ENCODE peak calls at places on chromosome 10, in five cellular contexts. B, Y, F, D and Q are unnamed samples.

GRCh38 chr10:88232029-88232895 is 350.9 kb downstream of the RNLS start:
- DNase-seq in F (no peak), Y (no peak), B (peak), D (no peak), Q (peak)

GRCh38 chr10:93073539-93074136 is at the start of gene CYP26A1:
- DNase-seq in B (no peak), F (peak), D (no peak), Y (no peak), Q (no peak)

GRCh38 chr10:97003151-97003803 is 171.2 kb downstream of the LCOR start:
- DNase-seq in Y (no peak), F (no peak), D (no peak), B (no peak), Q (no peak)

GRCh38 chr10:12181065-12181775 is 14.5 kb downstream of the NUDT5 start:
- DNase-seq in D (no peak), B (no peak), Y (peak), F (no peak), Q (peak)

GRCh38 chr10:130707389-130707979 is 571.3 kb downstream of the GLRX3 start:
- DNase-seq in D (no peak), Y (no peak), B (no peak), F (no peak), Q (no peak)

GRCh38 chr10:95069286-95069685 is at the start of gene CYP2C8:
- DNase-seq in D (no peak), F (no peak), Y (no peak), B (no peak), Q (no peak)

GRCh38 chr10:88965016-88965415 is 12.4 kb upstream of the ACTA2 start:
- DNase-seq in D (peak), Y (no peak), B (no peak), F (no peak), Q (no peak)

GRCh38 chr10:32795598-32796183 is 162.3 kb downstream of the ITGB1 start:
- DNase-seq in Y (no peak), D (peak), F (no peak), B (no peak), Q (no peak)

GRCh38 chr10:30436200-30436599 is 2.2 kb downstream of the MAP3K8 start:
- DNase-seq in Y (no peak), D (peak), F (no peak), B (no peak), Q (peak)

GRCh38 chr10:10830316-10831061 is 187.2 kb upstream of the CELF2 start:
- DNase-seq in Y (no peak), D (peak), F (no peak), B (no peak), Q (no peak)

GRCh38 chr10:17122052-17122451 is 7.6 kb downstream of the CUBN start:
- DNase-seq in Y (no peak), D (no peak), B (no peak), F (no peak), Q (no peak)

GRCh38 chr10:71605263-71605962 is 114.2 kb downstream of the C10orf105 start:
- DNase-seq in B (no peak), D (no peak), Y (no peak), F (no peak), Q (no peak)

GRCh38 chr10:89241491-89242339 is 9.9 kb downstream of the LIPA start:
- DNase-seq in D (peak), Y (no peak), B (no peak), F (no peak), Q (no peak)

GRCh38 chr10:96287392-96288105 is 16.2 kb upstream of the BLNK start:
- DNase-seq in F (no peak), D (no peak), B (no peak), Y (no peak), Q (peak)

GRCh38 chr10:70786799-70787415 is 1.7 kb upstream of the TBATA start:
- DNase-seq in B (no peak), Y (no peak), F (no peak), D (peak), Q (no peak)

GRCh38 chr10:44513592-44513991 is 128.7 kb upstream of the CXCL12 start:
- DNase-seq in F (no peak), B (no peak), Y (no peak), D (peak), Q (no peak)

GRCh38 chr10:28970231-28970630 is 292.9 kb downstream of the BAMBI start:
- DNase-seq in D (peak), F (no peak), B (no peak), Y (no peak), Q (no peak)

GRCh38 chr10:63722537-63722936 is 201.3 kb downstream of the REEP3 start:
- DNase-seq in Y (no peak), D (peak), B (no peak), F (no peak), Q (no peak)

GRCh38 chr10:65320256-65321026 is 1605.4 kb upstream of the LRRTM3 start:
- DNase-seq in D (no peak), B (no peak), Y (no peak), F (no peak), Q (no peak)

GRCh38 chr10:71218833-71219120 is 6.4 kb downstream of the UNC5B start:
- DNase-seq in Y (no peak), B (no peak), D (no peak), F (no peak), Q (no peak)

GRCh38 chr10:60417898-60418297 is 28.2 kb upstream of the ANK3 start:
- DNase-seq in D (peak), F (no peak), Y (no peak), B (no peak), Q (no peak)

GRCh38 chr10:102627446-102628293 is 16.6 kb upstream of the TRIM8 start:
- DNase-seq in Y (no peak), B (peak), F (peak), D (peak), Q (no peak)

GRCh38 chr10:99920901-99921300 is 88.8 kb downstream of the DNMBP start:
- DNase-seq in D (peak), B (no peak), F (no peak), Y (no peak), Q (no peak)

GRCh38 chr10:43113201-43113893 is 24.9 kb upstream of the CSGALNACT2 start:
- DNase-seq in B (no peak), D (no peak), F (no peak), Y (no peak), Q (no peak)

GRCh38 chr10:114879541-114880158 is 58.1 kb downstream of the FHIP2A start:
- DNase-seq in Y (no peak), D (peak), B (peak), F (no peak), Q (no peak)

GRCh38 chr10:86632009-86632800 is 22.1 kb upstream of the OPN4 start:
- DNase-seq in F (no peak), B (peak), D (no peak), Y (no peak), Q (peak)

GRCh38 chr10:62582804-62583208 is 208.6 kb downstream of the ZNF365 start:
- DNase-seq in F (no peak), B (peak), D (peak), Y (no peak), Q (peak)

GRCh38 chr10:131621784-131622624 is 278.8 kb upstream of the PPP2R2D start:
- DNase-seq in Y (no peak), B (no peak), F (no peak), D (no peak), Q (peak)

GRCh38 chr10:71604324-71605018 is 115.1 kb downstream of the C10orf105 start:
- DNase-seq in B (no peak), Y (no peak), F (no peak), D (no peak), Q (peak)

GRCh38 chr10:24681476-24682088 is 42.1 kb downstream of the ARHGAP21 start:
- DNase-seq in Y (no peak), F (no peak), D (no peak), B (no peak), Q (no peak)

GRCh38 chr10:48494611-48495010 is 110.3 kb downstream of the ARHGAP22 start:
- DNase-seq in F (no peak), B (no peak), D (no peak), Y (no peak), Q (peak)

GRCh38 chr10:61779950-61780659 is 117.4 kb downstream of the CABCOCO1 start:
- DNase-seq in Y (no peak), F (no peak), B (peak), D (peak), Q (no peak)

GRCh38 chr10:49001402-49001801 is 61.8 kb upstream of the LRRC18 start:
- DNase-seq in D (no peak), B (no peak), Y (no peak), F (no peak), Q (no peak)

GRCh38 chr10:93995182-93995581 is 1.5 kb downstream of the PLCE1 start:
- DNase-seq in F (no peak), B (no peak), D (no peak), Y (no peak), Q (no peak)

GRCh38 chr10:100985336-100985735 is 2.0 kb downstream of the MRPL43 start:
- DNase-seq in D (no peak), F (no peak), B (no peak), Y (no peak), Q (no peak)

GRCh38 chr10:100988166-100988565 is 823 bp downstream of the TWNK start:
- DNase-seq in Y (no peak), B (no peak), D (no peak), F (no peak), Q (no peak)

GRCh38 chr10:100986623-100986951 is 710 bp downstream of the MRPL43 start:
- DNase-seq in B (no peak), Y (no peak), F (no peak), D (no peak), Q (no peak)

GRCh38 chr10:100987685-100988049 is 324 bp downstream of the TWNK start:
- DNase-seq in Y (no peak), B (no peak), F (no peak), D (no peak), Q (no peak)

DNA sequence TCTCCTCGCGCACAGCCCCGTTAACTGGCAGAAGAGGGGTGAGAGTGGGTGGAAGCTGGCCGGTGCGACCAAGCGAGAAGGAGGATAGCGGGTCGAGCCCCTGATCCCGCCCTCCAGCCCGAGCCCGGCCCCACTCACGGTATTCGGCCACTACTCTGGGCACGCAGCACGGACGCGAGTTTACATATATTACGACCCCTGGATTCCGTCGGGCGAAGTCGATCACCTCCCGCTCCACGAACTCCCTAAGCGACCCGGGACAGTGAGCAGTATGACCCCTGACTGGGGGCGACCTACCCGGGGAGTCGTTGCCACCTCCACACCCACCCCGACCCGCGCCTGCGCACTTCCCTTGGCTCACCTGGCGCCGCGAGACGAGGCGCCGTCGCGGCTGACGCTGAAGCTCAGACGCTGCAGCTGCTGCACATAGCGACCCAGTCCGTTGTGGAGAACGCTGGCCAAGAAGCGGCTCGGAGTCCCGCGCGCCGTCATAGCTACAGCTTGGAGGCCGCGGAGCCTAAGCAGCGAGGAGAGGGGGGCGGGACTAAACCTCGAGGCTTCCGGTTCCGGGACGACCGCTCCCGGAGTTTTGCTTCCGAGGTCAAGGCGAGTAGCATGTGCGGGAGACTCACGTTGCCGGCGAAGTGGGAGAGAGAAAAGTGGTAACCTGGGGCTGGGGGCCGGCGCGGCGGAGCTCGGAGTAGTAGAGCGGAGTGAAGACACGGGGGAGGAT is at the start of the genes MRPL43 and TWNK:
- DNase-seq in F (peak), D (peak), B (peak), Y (no peak), Q (peak)
- TF ChIP-seq CTCF in F (no peak), D (no peak), B (no peak), Y (no peak), Q (no peak)

DNA sequence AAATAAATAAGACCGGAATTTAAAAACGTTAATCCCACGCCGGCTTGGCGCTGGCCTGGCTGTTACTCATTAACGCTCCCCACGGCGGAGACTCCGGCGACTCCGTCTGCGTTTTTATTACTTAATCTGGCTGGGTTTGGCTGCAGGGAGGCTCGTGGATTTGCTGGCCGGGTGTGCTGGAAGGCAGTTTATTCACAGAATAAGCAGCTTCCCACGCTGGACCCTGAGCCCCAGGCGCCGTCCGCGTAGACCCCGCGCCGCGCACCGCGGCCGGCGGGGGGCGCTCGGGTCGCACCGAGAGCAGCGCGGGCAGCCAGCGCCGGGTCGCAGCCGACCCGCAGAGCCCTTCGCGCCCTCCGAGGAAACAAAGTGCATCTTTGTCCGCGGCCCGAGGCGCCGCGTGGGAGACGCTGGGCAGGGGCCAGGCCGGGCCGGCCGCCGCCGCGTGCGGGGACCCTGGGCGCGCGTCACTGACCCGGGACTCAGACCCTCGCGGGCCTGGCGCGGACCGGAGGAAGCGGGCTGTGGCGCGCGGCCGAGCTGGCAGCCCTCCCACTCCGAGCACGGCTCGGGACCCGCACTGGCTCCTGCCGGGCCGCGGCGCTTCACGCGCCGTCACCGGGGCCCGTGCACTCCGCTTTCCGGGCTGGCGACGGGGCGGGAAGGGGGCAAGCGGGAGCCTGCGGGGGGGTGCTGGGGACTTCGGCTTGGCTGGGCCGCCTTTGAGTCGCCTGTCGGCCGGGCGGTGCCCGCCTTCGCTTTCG is 586 bp upstream of the GRK5 start:
- DNase-seq in B (peak), F (peak), D (peak), Y (peak), Q (peak)
- TF ChIP-seq POLR2A in B (no peak), F (no peak), D (no peak), Y (no peak), Q (no peak)

GRCh38 chr10:104638861-104639594 is 2.1 kb upstream of the SORCS3 start:
- DNase-seq in D (no peak), B (no peak), Y (no peak), F (no peak), Q (no peak)
- TF ChIP-seq CTCF in D (no peak), B (peak), Y (peak), F (peak), Q (no peak)

GRCh38 chr10:119542357-119542989 is at the start of gene RGS10:
- DNase-seq in Y (peak), F (peak), B (peak), D (peak), Q (peak)
- TF ChIP-seq POLR2A in Y (peak), F (peak), B (no peak), D (peak), Q (no peak)

DNA sequence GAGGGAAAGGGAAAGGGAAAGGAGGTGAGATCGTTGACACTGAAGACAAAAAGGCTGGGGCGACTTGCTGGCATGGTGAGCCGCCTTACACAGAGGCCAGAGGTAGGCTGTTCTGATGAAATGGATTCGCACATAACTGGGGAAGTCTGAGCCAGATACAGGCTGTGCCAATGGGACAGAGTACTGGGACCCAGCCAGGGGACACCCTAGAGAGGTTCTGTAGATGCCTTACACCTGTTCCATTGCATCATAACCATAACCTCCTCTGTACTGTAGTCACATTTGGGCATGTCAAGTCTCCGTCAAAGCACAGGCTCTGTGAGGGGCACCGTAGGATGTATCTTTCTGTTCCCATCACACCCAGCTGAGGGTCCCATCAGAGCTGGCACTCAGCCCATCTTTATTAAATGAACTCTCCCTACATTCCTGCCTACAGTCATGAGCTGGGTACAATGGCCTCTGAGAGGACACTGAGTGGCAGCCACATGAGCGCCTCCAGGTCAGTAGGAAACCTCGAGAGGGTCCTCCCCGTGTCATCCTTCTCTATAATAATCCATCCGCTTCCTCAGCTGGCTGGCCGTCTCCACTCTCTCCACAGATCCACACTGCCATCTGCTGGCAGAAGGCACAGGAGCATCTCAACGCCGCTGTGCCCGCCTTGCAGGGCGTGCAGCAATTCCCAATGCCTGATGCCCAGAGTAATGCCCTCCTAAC is 71.2 kb downstream of the XPNPEP1 start:
- DNase-seq in F (peak), D (peak), Y (no peak), B (peak), Q (peak)
- TF ChIP-seq CTCF in F (peak), D (peak), Y (peak), B (peak), Q (peak)

GRCh38 chr10:35335133-35335532 is 1.2 kb upstream of the CCNY start:
- DNase-seq in B (no peak), Y (no peak), F (no peak), D (peak), Q (no peak)

GRCh38 chr10:35335718-35336083 is 608 bp upstream of the CCNY start:
- DNase-seq in B (no peak), D (no peak), F (no peak), Y (no peak), Q (no peak)

GRCh38 chr10:35334297-35334696 is 2.0 kb upstream of the CCNY start:
- DNase-seq in D (no peak), F (no peak), Y (no peak), B (no peak), Q (no peak)

GRCh38 chr10:35336921-35337741 is 822 bp downstream of the CCNY start:
- DNase-seq in Y (no peak), F (peak), B (peak), D (no peak), Q (peak)

DNA sequence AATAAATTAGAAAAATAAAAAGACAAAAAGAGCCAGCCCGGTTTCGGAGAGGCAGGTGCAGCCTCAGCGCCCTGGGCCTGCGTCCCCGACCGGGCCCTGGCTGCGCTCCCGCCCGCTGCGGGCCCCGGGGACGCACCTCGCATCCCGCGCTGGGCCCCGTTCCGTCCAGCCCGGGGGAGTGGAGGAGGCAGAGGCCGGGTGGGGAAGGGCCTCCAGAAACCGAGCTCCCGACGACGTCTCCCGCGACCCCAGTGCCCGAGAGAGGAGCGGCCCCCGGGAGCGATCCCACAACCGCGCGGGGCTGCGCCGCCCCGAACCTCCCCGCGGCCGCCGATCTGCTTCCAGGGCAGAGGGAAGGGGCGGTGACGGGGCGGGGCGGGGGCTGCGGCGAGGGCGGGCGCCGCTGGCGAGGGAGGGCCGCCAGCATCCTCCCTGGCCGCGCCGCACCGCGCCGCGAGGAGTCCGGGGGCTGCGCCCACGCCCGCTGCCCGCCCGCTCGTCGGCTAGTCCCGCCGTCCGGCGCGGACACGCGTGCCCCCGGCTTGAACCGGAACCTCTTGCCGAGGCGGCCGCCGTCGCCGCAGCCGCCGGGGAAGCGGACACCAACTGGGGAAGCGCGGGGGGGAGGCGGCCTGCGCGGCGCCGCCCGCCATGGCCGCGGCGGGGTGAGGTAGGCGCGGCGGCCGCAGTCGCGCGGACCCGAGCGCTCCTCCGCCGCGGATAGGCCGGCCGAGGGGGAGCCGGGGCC is at the start of gene CCNY:
- DNase-seq in F (peak), Y (no peak), D (peak), B (peak), Q (peak)
- TF ChIP-seq POLR2A in F (peak), Y (no peak), D (peak), B (no peak), Q (peak)

GRCh38 chr10:126222736-126223511 is 165.4 kb downstream of the ADAM12 start:
- DNase-seq in B (no peak), F (no peak), D (peak), Y (no peak), Q (no peak)

GRCh38 chr10:126224967-126225671 is 163.2 kb downstream of the ADAM12 start:
- DNase-seq in D (no peak), B (no peak), F (no peak), Y (no peak), Q (no peak)

GRCh38 chr10:126221874-126222273 is 166.4 kb downstream of the ADAM12 start:
- DNase-seq in Y (no peak), B (no peak), F (no peak), D (no peak), Q (no peak)

GRCh38 chr10:126225672-126226007 is 162.6 kb downstream of the ADAM12 start:
- DNase-seq in F (no peak), Y (no peak), B (no peak), D (no peak), Q (no peak)

GRCh38 chr10:126223512-126224067 is 164.7 kb downstream of the ADAM12 start:
- DNase-seq in Y (no peak), B (no peak), D (no peak), F (no peak), Q (no peak)
- TF ChIP-seq CTCF in Y (no peak), B (no peak), D (no peak), F (no peak), Q (no peak)